ENCODE peak calls at places on chromosomes 6 and 20, in six cellular contexts. One of them, this sample, is unnamed.

GRCh38 chr20:48648482-48649051 is 179.2 kb downstream of the PREX1 start:
- DNase-seq in HFF-Myc: no peak
- DNase-seq in uterus: no peak
- DNase-seq in H1: no peak
- DNase-seq in cardiac fibroblast: no peak
- DNase-seq in foreskin keratinocyte: peak
- DNase-seq in this sample: no peak

GRCh38 chr6:131980791-131981623 is 29.8 kb upstream of the CCN2 start:
- DNase-seq in uterus: no peak
- DNase-seq in cardiac fibroblast: peak
- DNase-seq in foreskin keratinocyte: no peak
- DNase-seq in HFF-Myc: no peak
- DNase-seq in H1: no peak
- DNase-seq in this sample: no peak

GRCh38 chr20:14491436-14491835 is 154.0 kb upstream of the FLRT3 start:
- DNase-seq in HFF-Myc: no peak
- DNase-seq in foreskin keratinocyte: no peak
- DNase-seq in uterus: no peak
- DNase-seq in cardiac fibroblast: no peak
- DNase-seq in H1: no peak
- DNase-seq in this sample: no peak

GRCh38 chr20:44683263-44684046 is 31.7 kb upstream of the CCN5 start:
- DNase-seq in uterus: no peak
- DNase-seq in HFF-Myc: no peak
- DNase-seq in cardiac fibroblast: peak
- DNase-seq in foreskin keratinocyte: peak
- DNase-seq in H1: peak
- DNase-seq in this sample: peak

GRCh38 chr6:107982511-107982910 is 24.5 kb upstream of the SEC63 start:
- DNase-seq in uterus: no peak
- DNase-seq in H1: no peak
- DNase-seq in HFF-Myc: no peak
- DNase-seq in cardiac fibroblast: no peak
- DNase-seq in foreskin keratinocyte: no peak
- DNase-seq in this sample: no peak

GRCh38 chr6:169589293-169589692 is 112.5 kb downstream of the WDR27 start:
- DNase-seq in foreskin keratinocyte: peak
- DNase-seq in cardiac fibroblast: peak
- DNase-seq in HFF-Myc: no peak
- DNase-seq in H1: no peak
- DNase-seq in uterus: no peak
- DNase-seq in this sample: no peak

GRCh38 chr6:39558079-39558478 is 167.1 kb downstream of the KIF6 start:
- DNase-seq in HFF-Myc: peak
- DNase-seq in H1: no peak
- DNase-seq in uterus: no peak
- DNase-seq in foreskin keratinocyte: no peak
- DNase-seq in cardiac fibroblast: no peak
- DNase-seq in this sample: no peak

GRCh38 chr6:52213127-52213526 is 27.0 kb downstream of the IL17A start:
- DNase-seq in H1: no peak
- DNase-seq in foreskin keratinocyte: no peak
- DNase-seq in HFF-Myc: no peak
- DNase-seq in uterus: no peak
- DNase-seq in cardiac fibroblast: no peak
- DNase-seq in this sample: no peak

GRCh38 chr6:134176283-134176975 is 124.0 kb upstream of the SLC2A12 start:
- DNase-seq in H1: peak
- DNase-seq in HFF-Myc: no peak
- DNase-seq in cardiac fibroblast: peak
- DNase-seq in foreskin keratinocyte: no peak
- DNase-seq in uterus: peak
- DNase-seq in this sample: peak

GRCh38 chr6:52457096-52457495 is 37.0 kb downstream of the EFHC1 start:
- DNase-seq in HFF-Myc: no peak
- DNase-seq in uterus: no peak
- DNase-seq in H1: no peak
- DNase-seq in cardiac fibroblast: no peak
- DNase-seq in foreskin keratinocyte: no peak
- DNase-seq in this sample: no peak

GRCh38 chr20:35006531-35006971 is 50.9 kb downstream of the MYH7B start:
- DNase-seq in foreskin keratinocyte: no peak
- DNase-seq in uterus: peak
- DNase-seq in cardiac fibroblast: no peak
- DNase-seq in HFF-Myc: no peak
- DNase-seq in H1: no peak
- DNase-seq in this sample: no peak

GRCh38 chr6:41836660-41837052 is 49.2 kb downstream of the TOMM6 start:
- DNase-seq in foreskin keratinocyte: peak
- DNase-seq in HFF-Myc: no peak
- DNase-seq in H1: no peak
- DNase-seq in cardiac fibroblast: no peak
- DNase-seq in uterus: no peak
- DNase-seq in this sample: no peak

GRCh38 chr6:168102093-168102985 is 23.3 kb upstream of the FRMD1 start:
- DNase-seq in foreskin keratinocyte: peak
- DNase-seq in H1: no peak
- DNase-seq in uterus: no peak
- DNase-seq in cardiac fibroblast: no peak
- DNase-seq in HFF-Myc: no peak
- DNase-seq in this sample: no peak

GRCh38 chr20:40433341-40433861 is 255.6 kb downstream of the MAFB start:
- DNase-seq in cardiac fibroblast: no peak
- DNase-seq in uterus: no peak
- DNase-seq in HFF-Myc: no peak
- DNase-seq in foreskin keratinocyte: no peak
- DNase-seq in H1: no peak
- DNase-seq in this sample: no peak

GRCh38 chr6:7910298-7910653 is 312 bp downstream of the TXNDC5 start:
- DNase-seq in foreskin keratinocyte: peak
- DNase-seq in H1: no peak
- DNase-seq in HFF-Myc: no peak
- DNase-seq in cardiac fibroblast: peak
- DNase-seq in uterus: no peak
- DNase-seq in this sample: no peak

GRCh38 chr6:135568366-135568765 is 70.8 kb upstream of the AHI1 start:
- DNase-seq in HFF-Myc: peak
- DNase-seq in H1: no peak
- DNase-seq in cardiac fibroblast: peak
- DNase-seq in uterus: no peak
- DNase-seq in foreskin keratinocyte: no peak
- DNase-seq in this sample: no peak

GRCh38 chr20:1566701-1567100 is 9.2 kb upstream of the SIRPD start:
- DNase-seq in foreskin keratinocyte: peak
- DNase-seq in HFF-Myc: no peak
- DNase-seq in H1: no peak
- DNase-seq in uterus: no peak
- DNase-seq in cardiac fibroblast: no peak
- DNase-seq in this sample: no peak

GRCh38 chr6:158559338-158559894 is 475 bp upstream of the TMEM181 start:
- DNase-seq in foreskin keratinocyte: no peak
- DNase-seq in H1: no peak
- DNase-seq in HFF-Myc: no peak
- DNase-seq in cardiac fibroblast: no peak
- DNase-seq in uterus: no peak
- DNase-seq in this sample: no peak

GRCh38 chr6:2264932-2265331 is 19.5 kb upstream of the GMDS start:
- DNase-seq in H1: no peak
- DNase-seq in foreskin keratinocyte: peak
- DNase-seq in uterus: no peak
- DNase-seq in cardiac fibroblast: peak
- DNase-seq in HFF-Myc: no peak
- DNase-seq in this sample: no peak

GRCh38 chr20:41031243-41031619 is 2.6 kb downstream of the TOP1 start:
- DNase-seq in HFF-Myc: no peak
- DNase-seq in foreskin keratinocyte: no peak
- DNase-seq in H1: no peak
- DNase-seq in cardiac fibroblast: no peak
- DNase-seq in uterus: no peak
- DNase-seq in this sample: no peak

GRCh38 chr6:167524261-167524660 is 199.4 kb downstream of the TTLL2 start:
- DNase-seq in cardiac fibroblast: no peak
- DNase-seq in H1: no peak
- DNase-seq in foreskin keratinocyte: no peak
- DNase-seq in uterus: no peak
- DNase-seq in HFF-Myc: no peak
- DNase-seq in this sample: no peak

GRCh38 chr20:63134201-63134612 is 81.7 kb downstream of the YTHDF1 start:
- DNase-seq in cardiac fibroblast: no peak
- DNase-seq in uterus: no peak
- DNase-seq in foreskin keratinocyte: no peak
- DNase-seq in H1: no peak
- DNase-seq in HFF-Myc: no peak
- DNase-seq in this sample: peak

GRCh38 chr20:50754420-50754819 is 23.0 kb downstream of the PARD6B start:
- DNase-seq in uterus: no peak
- DNase-seq in HFF-Myc: no peak
- DNase-seq in foreskin keratinocyte: no peak
- DNase-seq in H1: no peak
- DNase-seq in cardiac fibroblast: no peak
- DNase-seq in this sample: no peak
- TF ChIP-seq CTCF in uterus: no peak
- TF ChIP-seq CTCF in HFF-Myc: no peak
- TF ChIP-seq CTCF in foreskin keratinocyte: no peak
- TF ChIP-seq CTCF in H1: no peak
- TF ChIP-seq CTCF in cardiac fibroblast: no peak
- TF ChIP-seq CTCF in this sample: no peak

GRCh38 chr6:73388800-73389512 is 5.7 kb upstream of the DDX43 start:
- DNase-seq in HFF-Myc: peak
- DNase-seq in uterus: peak
- DNase-seq in foreskin keratinocyte: peak
- DNase-seq in H1: peak
- DNase-seq in cardiac fibroblast: peak
- DNase-seq in this sample: peak
- TF ChIP-seq CTCF in HFF-Myc: peak
- TF ChIP-seq CTCF in uterus: peak
- TF ChIP-seq CTCF in foreskin keratinocyte: peak
- TF ChIP-seq CTCF in H1: peak
- TF ChIP-seq CTCF in cardiac fibroblast: peak
- TF ChIP-seq CTCF in this sample: peak

GRCh38 chr20:61874421-61875068 is 191.1 kb downstream of the TAF4 start:
- DNase-seq in uterus: no peak
- DNase-seq in H1: peak
- DNase-seq in foreskin keratinocyte: peak
- DNase-seq in cardiac fibroblast: no peak
- DNase-seq in HFF-Myc: no peak
- DNase-seq in this sample: peak
- TF ChIP-seq CTCF in uterus: no peak
- TF ChIP-seq CTCF in H1: peak
- TF ChIP-seq CTCF in foreskin keratinocyte: peak
- TF ChIP-seq CTCF in cardiac fibroblast: peak
- TF ChIP-seq CTCF in HFF-Myc: peak
- TF ChIP-seq CTCF in this sample: peak

GRCh38 chr6:114024746-114025145 is 53.8 kb upstream of the HDAC2 start:
- DNase-seq in uterus: no peak
- DNase-seq in H1: no peak
- DNase-seq in HFF-Myc: no peak
- DNase-seq in cardiac fibroblast: no peak
- DNase-seq in foreskin keratinocyte: no peak
- DNase-seq in this sample: no peak
- TF ChIP-seq CTCF in uterus: no peak
- TF ChIP-seq CTCF in H1: no peak
- TF ChIP-seq CTCF in HFF-Myc: no peak
- TF ChIP-seq CTCF in cardiac fibroblast: no peak
- TF ChIP-seq CTCF in foreskin keratinocyte: no peak
- TF ChIP-seq CTCF in this sample: no peak

GRCh38 chr6:110728501-110728900 is 86.8 kb downstream of the CDK19 start:
- DNase-seq in uterus: no peak
- DNase-seq in HFF-Myc: no peak
- DNase-seq in foreskin keratinocyte: no peak
- DNase-seq in cardiac fibroblast: no peak
- DNase-seq in H1: no peak
- DNase-seq in this sample: no peak

GRCh38 chr6:110731196-110731595 is 84.1 kb downstream of the CDK19 start:
- DNase-seq in uterus: no peak
- DNase-seq in foreskin keratinocyte: peak
- DNase-seq in cardiac fibroblast: no peak
- DNase-seq in H1: no peak
- DNase-seq in HFF-Myc: no peak
- DNase-seq in this sample: no peak

GRCh38 chr6:110731898-110732297 is 83.4 kb downstream of the CDK19 start:
- DNase-seq in HFF-Myc: no peak
- DNase-seq in uterus: no peak
- DNase-seq in cardiac fibroblast: no peak
- DNase-seq in foreskin keratinocyte: no peak
- DNase-seq in H1: no peak
- DNase-seq in this sample: no peak
- TF ChIP-seq CTCF in HFF-Myc: no peak
- TF ChIP-seq CTCF in uterus: no peak
- TF ChIP-seq CTCF in cardiac fibroblast: no peak
- TF ChIP-seq CTCF in foreskin keratinocyte: no peak
- TF ChIP-seq CTCF in H1: peak
- TF ChIP-seq CTCF in this sample: no peak

DNA sequence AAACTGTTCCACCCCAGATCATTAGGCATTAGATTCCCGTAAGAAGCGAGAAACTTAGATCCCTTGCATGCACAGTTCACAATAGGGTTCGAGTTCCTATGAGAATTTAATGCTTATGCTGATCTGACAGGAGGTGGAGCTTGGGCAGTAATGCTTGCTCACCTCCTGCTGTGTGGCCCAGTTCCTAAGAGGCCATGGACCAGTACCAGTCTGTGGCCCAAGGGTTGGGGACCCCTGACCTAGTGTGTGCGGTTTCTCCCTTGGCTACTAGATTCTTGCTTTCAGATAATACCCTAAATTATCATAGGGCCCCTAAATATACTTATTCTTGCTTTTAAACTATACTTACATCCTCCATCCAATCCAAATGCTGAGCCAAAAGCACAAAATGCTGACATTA is 1.9 kb upstream of the GPSM3 start:
- DNase-seq in cardiac fibroblast: no peak
- DNase-seq in foreskin keratinocyte: no peak
- DNase-seq in uterus: no peak
- DNase-seq in H1: no peak
- DNase-seq in HFF-Myc: no peak
- DNase-seq in this sample: no peak
- TF ChIP-seq CTCF in cardiac fibroblast: no peak
- TF ChIP-seq CTCF in foreskin keratinocyte: no peak
- TF ChIP-seq CTCF in uterus: no peak
- TF ChIP-seq CTCF in H1: no peak
- TF ChIP-seq CTCF in HFF-Myc: no peak
- TF ChIP-seq CTCF in this sample: no peak

GRCh38 chr6:37500294-37500608 is 558 bp upstream of the CCDC167 start:
- DNase-seq in uterus: no peak
- DNase-seq in cardiac fibroblast: no peak
- DNase-seq in HFF-Myc: no peak
- DNase-seq in H1: no peak
- DNase-seq in foreskin keratinocyte: no peak
- DNase-seq in this sample: no peak

GRCh38 chr6:37502703-37503485 is 3.2 kb upstream of the CCDC167 start:
- DNase-seq in cardiac fibroblast: no peak
- DNase-seq in H1: no peak
- DNase-seq in foreskin keratinocyte: no peak
- DNase-seq in uterus: no peak
- DNase-seq in HFF-Myc: no peak
- DNase-seq in this sample: no peak

GRCh38 chr6:37506479-37506878 is 6.8 kb upstream of the CCDC167 start:
- DNase-seq in uterus: no peak
- DNase-seq in cardiac fibroblast: no peak
- DNase-seq in foreskin keratinocyte: no peak
- DNase-seq in H1: no peak
- DNase-seq in HFF-Myc: no peak
- DNase-seq in this sample: no peak

GRCh38 chr6:37501632-37502466 is 2.2 kb upstream of the CCDC167 start:
- DNase-seq in HFF-Myc: no peak
- DNase-seq in cardiac fibroblast: no peak
- DNase-seq in foreskin keratinocyte: no peak
- DNase-seq in H1: no peak
- DNase-seq in uterus: no peak
- DNase-seq in this sample: no peak

GRCh38 chr6:37503486-37503980 is 3.8 kb upstream of the CCDC167 start:
- DNase-seq in H1: no peak
- DNase-seq in foreskin keratinocyte: no peak
- DNase-seq in HFF-Myc: no peak
- DNase-seq in cardiac fibroblast: no peak
- DNase-seq in uterus: no peak
- DNase-seq in this sample: no peak
- TF ChIP-seq CTCF in H1: no peak
- TF ChIP-seq CTCF in foreskin keratinocyte: no peak
- TF ChIP-seq CTCF in HFF-Myc: no peak
- TF ChIP-seq CTCF in cardiac fibroblast: no peak
- TF ChIP-seq CTCF in uterus: no peak
- TF ChIP-seq CTCF in this sample: no peak